ENCODE peak calls at places on chromosomes 13 and 19, in six cellular contexts. Z is IMR-90, Y is H9, O is mesenchymal stem cell, P is H1, B is neuronal stem cell. L is an unnamed sample.

GRCh38 chr13:83229574-83230300 is 652.5 kb downstream of the SLITRK1 start:
- DNase-seq in B (no peak), Z (peak; percentile 40), P (no peak), O (peak; percentile 14), Y (no peak), L (no peak)

GRCh38 chr13:45941261-45941660 is 89.7 kb upstream of the SIAH3 start:
- DNase-seq in Y (no peak), O (no peak), P (no peak), B (no peak), Z (no peak), L (no peak)

GRCh38 chr19:23402388-23402787 is 7.1 kb upstream of the ZNF91 start:
- DNase-seq in P (no peak), B (no peak), O (no peak), Y (no peak), Z (no peak), L (no peak)

GRCh38 chr13:29165840-29166239 is 345.7 kb downstream of the MTUS2 start:
- DNase-seq in Z (no peak), P (no peak), Y (no peak), O (peak; percentile 55), B (no peak), L (peak; percentile 60)

GRCh38 chr19:50500060-50500752 is 10.8 kb downstream of the JOSD2 start:
- DNase-seq in P (no peak), Z (no peak), B (no peak), Y (peak; percentile 63), O (peak; percentile 24), L (no peak)

GRCh38 chr13:41562541-41563178 is 105.3 kb downstream of the RGCC start:
- DNase-seq in P (no peak), O (peak; percentile 37), Y (no peak), Z (no peak), B (no peak), L (no peak)

GRCh38 chr19:57560049-57560491 is 407 bp upstream of the ZNF550 start:
- DNase-seq in O (no peak), B (no peak), Y (no peak), P (no peak), Z (peak; percentile 76), L (peak; percentile 88)

GRCh38 chr13:44455781-44456180 is 82.2 kb downstream of the SERP2 start:
- DNase-seq in Y (no peak), O (no peak), Z (no peak), B (no peak), P (no peak), L (no peak)

GRCh38 chr19:11324079-11324661 is 15.3 kb downstream of the RAB3D start:
- DNase-seq in O (peak; percentile 97), P (no peak), Z (peak; percentile 94), Y (no peak), B (no peak), L (peak; percentile 83)

GRCh38 chr19:46975918-46976782 is 43.5 kb upstream of the NPAS1 start:
- DNase-seq in P (peak; percentile 59), Z (peak; percentile 93), B (peak; percentile 59), Y (peak; percentile 53), O (peak; percentile 91), L (peak; percentile 36)

GRCh38 chr19:33024398-33024797 is 40.3 kb downstream of the RHPN2 start:
- DNase-seq in B (no peak), Z (no peak), O (no peak), Y (no peak), P (no peak), L (peak; percentile 97)

DNA sequence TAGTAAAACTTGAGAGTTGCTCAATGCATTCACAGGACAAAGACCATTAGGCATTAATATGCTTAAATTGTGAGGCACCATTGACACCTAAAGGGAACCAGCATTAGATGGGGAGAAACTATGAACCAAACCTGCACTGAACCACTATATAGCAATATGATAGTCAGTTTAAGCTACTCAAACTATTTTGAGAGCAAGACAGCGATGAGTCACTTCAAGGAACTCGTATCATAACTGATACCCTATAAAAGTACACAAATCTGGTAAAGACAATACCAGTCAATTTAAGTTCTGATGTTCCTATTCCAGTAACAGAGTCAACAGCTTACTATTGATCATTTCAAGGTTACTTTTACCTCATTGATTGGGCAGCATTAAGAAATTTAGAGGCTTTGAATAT is 151.3 kb upstream of the ATXN8OS start:
- DNase-seq in B (no peak), O (no peak), Z (no peak), Y (no peak), P (no peak), L (no peak)
- H2AFZ ChIP-seq in B (no peak overlapping the region), O (no peak overlapping the region), Z (no peak overlapping the region), Y (no peak overlapping the region), P (no peak overlapping the region), L (no peak overlapping the region)

GRCh38 chr19:6738726-6739389 is 622 bp upstream of the TRIP10 start:
- DNase-seq in Z (peak; percentile 8), P (no peak), B (no peak), Y (no peak), O (no peak), L (peak; percentile 88)
- H4K8ac ChIP-seq in Z (peak overlapping the region; percentile 67), P (peak overlapping the region; percentile 76), B (no peak overlapping the region), Y (no peak overlapping the region), O (peak overlapping the region; percentile 98), L (peak overlapping the region; percentile 96)

DNA sequence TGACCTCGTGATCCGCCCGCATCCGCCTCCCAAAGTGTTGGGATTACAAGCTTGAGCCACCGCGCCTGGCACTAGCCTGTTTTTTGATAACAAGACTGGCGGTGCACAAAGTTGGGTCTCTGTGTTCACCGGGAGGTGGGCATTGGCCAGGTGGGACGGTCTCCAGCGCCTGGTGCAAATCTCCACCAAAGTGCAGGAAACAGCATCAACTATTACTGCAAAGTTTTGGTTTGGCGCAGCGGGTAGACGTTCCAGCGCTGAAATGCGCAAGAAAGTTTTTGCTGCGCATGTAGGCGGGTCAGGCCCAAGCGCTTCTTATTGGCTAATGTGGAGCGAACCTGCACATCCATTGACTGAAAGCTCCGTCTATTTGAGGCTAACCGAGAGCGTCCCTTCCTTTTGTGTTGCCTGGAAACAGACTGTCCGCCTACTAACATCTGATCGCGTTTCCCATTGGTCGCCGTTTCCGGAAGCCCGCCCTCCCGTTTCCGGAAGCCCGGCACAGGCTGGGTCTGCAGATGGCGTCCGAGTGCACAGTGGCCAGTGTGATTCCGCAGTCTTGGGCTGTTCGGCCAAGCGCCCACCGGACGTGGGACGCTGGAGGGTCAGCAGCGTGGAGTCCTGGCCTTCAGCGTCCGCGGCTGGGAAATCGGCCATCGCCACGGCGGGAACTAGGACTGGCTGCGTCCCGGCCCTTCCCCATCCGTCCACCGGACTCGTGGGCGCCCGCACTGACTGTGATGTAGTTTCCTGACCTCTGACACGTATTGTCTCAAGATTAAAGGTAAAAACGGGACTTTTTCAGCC is 53.3 kb upstream of the ZNF527 start:
- DNase-seq in Z (peak; percentile 99), P (peak; percentile 91), Y (peak; percentile 98), B (peak; percentile 95), O (peak; percentile 100), L (peak; percentile 96)
- H2AFZ ChIP-seq in Z (peak overlapping the region; percentile 99), P (peak overlapping the region; percentile 79), Y (no peak overlapping the region), B (peak overlapping the region; percentile 91), O (peak overlapping the region; percentile 94), L (peak overlapping the region; percentile 73)

DNA sequence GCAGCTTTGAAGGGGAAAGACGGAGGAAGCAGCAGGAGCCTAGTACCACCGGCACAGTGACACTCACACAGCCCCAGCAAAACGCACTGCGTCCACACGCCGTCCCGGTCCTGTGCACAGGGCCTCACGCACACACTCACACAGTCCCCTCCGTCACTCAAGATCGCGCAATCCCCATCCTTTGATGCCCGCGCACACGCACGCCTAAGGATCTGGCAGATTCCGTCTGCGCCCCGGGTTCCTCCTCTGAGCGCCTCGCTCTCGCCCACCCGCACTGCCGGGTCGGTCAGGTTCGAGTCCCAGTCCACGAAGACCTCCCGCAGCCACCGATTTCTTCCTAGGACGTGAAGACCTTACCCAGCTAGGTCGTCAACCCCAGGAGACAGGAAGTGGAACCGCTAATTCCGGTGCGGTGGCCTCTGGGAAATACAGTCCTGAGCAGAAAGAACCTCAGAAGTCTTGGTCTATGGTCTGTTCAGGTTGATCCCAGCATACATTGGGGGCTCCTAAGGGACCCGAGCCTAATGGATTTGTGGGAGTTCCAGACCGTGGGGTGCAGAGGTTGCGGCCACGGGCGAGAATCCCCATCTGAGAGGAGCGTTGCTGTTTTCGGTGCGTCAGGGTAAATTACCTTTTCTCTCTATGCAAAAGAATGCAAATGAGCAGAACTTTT is at the start of gene ZNF780B:
- DNase-seq in Z (peak; percentile 47), P (peak; percentile 5), Y (peak; percentile 70), O (peak; percentile 69), B (peak; percentile 15), L (peak; percentile 48)
- H4K8ac ChIP-seq in Z (peak within 1 kb of the TSS; percentile 83), P (peak within 1 kb of the TSS; percentile 72), Y (peak within 1 kb of the TSS; percentile 36), O (peak within 1 kb of the TSS; percentile 95), B (no peak within 1 kb of the TSS), L (peak within 1 kb of the TSS; percentile 74)

DNA sequence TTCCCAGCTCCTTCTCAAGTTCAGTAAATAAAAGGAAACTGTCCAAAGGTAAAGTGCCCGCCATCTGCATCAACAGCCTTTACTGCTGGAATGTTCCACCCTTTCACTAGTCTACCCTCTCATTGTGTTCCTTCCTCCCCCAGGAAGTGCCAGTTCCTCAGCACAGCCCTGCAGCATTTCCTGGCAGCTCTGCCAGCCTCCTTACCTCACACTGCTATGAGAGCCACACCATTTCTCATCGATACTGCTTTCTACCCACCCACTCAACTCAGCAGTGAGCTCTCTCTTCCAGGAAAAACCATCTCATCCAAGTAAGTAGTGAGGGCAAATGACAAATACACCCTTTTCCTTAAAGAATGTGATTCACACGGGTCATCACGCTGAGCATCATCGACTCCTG is 19.8 kb downstream of the UQCRFS1 start:
- DNase-seq in B (no peak), Y (no peak), O (no peak), P (no peak), Z (no peak), L (no peak)
- H2AFZ ChIP-seq in B (no peak overlapping the region), Y (no peak overlapping the region), O (no peak overlapping the region), P (no peak overlapping the region), Z (no peak overlapping the region), L (no peak overlapping the region)

DNA sequence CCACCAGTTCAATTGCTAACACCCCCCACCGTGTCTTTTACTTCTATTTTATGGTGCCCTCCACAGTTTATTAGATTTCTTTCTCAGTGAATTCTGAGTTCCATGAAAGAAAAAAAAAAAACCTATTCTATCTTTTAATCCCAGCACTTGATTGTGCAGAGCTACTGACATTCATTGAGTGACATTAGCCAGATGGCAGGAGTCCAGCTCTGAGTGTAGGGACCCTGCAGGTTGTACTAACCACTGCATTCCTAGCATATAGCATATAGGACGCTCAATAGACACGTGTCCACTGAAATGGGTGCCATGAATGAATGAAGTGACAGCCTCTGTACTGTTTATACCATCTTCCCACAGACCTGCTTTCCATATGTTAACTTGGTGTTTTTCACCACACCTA is 206.3 kb downstream of the RAP2A start:
- DNase-seq in Y (no peak), P (no peak), O (no peak), B (no peak), Z (no peak), L (no peak)
- H4K8ac ChIP-seq in Y (no peak overlapping the region), P (no peak overlapping the region), O (no peak overlapping the region), B (no peak overlapping the region), Z (no peak overlapping the region), L (no peak overlapping the region)

GRCh38 chr13:113138792-113139551 is 16.4 kb downstream of the F10 start:
- DNase-seq in P (no peak), Z (no peak), B (no peak), O (no peak), Y (peak; percentile 18), L (no peak)
- H2AFZ ChIP-seq in P (no peak overlapping the region), Z (peak overlapping the region; percentile 73), B (no peak overlapping the region), O (peak overlapping the region; percentile 27), Y (no peak overlapping the region), L (no peak overlapping the region)

L was measured in trophoblast cell.